ENCODE peak calls at places on chromosomes 5 and 9, in four cellular contexts. One of them, this sample, is unnamed.

GRCh38 chr9:74961496-74961895 is 8.8 kb upstream of the C9orf40 start:
- DNase-seq in HFFc6: no peak
- DNase-seq in A549: no peak
- DNase-seq in epithelial cell of proximal tubule: no peak
- DNase-seq in this sample: no peak

GRCh38 chr9:137286980-137287383 is 9.5 kb downstream of the TOR4A start:
- DNase-seq in HFFc6: peak
- DNase-seq in A549: peak
- DNase-seq in epithelial cell of proximal tubule: no peak
- DNase-seq in this sample: peak

GRCh38 chr5:30194595-30194994 is 998.9 kb upstream of the CDH6 start:
- DNase-seq in HFFc6: no peak
- DNase-seq in A549: no peak
- DNase-seq in epithelial cell of proximal tubule: no peak
- DNase-seq in this sample: no peak

GRCh38 chr9:133189826-133190225 is 19.2 kb downstream of the OBP2B start:
- DNase-seq in HFFc6: no peak
- DNase-seq in A549: no peak
- DNase-seq in epithelial cell of proximal tubule: no peak
- DNase-seq in this sample: no peak

GRCh38 chr5:150512368-150512747 is 4.4 kb downstream of the NDST1 start:
- DNase-seq in HFFc6: no peak
- DNase-seq in A549: peak
- DNase-seq in epithelial cell of proximal tubule: no peak
- DNase-seq in this sample: no peak

GRCh38 chr5:150801117-150801927 is 22.8 kb downstream of the SMIM3 start:
- DNase-seq in HFFc6: peak
- DNase-seq in A549: peak
- DNase-seq in epithelial cell of proximal tubule: peak
- DNase-seq in this sample: peak

GRCh38 chr9:23826120-23826629 is at the start of gene ELAVL2:
- DNase-seq in HFFc6: no peak
- DNase-seq in A549: peak
- DNase-seq in epithelial cell of proximal tubule: peak
- DNase-seq in this sample: no peak

GRCh38 chr5:153515269-153515668 is 24.8 kb downstream of the GRIA1 start:
- DNase-seq in HFFc6: no peak
- DNase-seq in A549: no peak
- DNase-seq in epithelial cell of proximal tubule: no peak
- DNase-seq in this sample: no peak

GRCh38 chr5:172941067-172941516 is 18.1 kb upstream of the RPL26L1 start:
- DNase-seq in HFFc6: no peak
- DNase-seq in A549: no peak
- DNase-seq in epithelial cell of proximal tubule: no peak
- DNase-seq in this sample: no peak

GRCh38 chr9:128408963-128409431 is 11.7 kb upstream of the CERCAM start:
- DNase-seq in HFFc6: no peak
- DNase-seq in A549: no peak
- DNase-seq in epithelial cell of proximal tubule: no peak
- DNase-seq in this sample: no peak

GRCh38 chr5:105945203-105945972 is 1725.3 kb downstream of the EFNA5 start:
- DNase-seq in HFFc6: no peak
- DNase-seq in A549: no peak
- DNase-seq in epithelial cell of proximal tubule: no peak
- DNase-seq in this sample: no peak

GRCh38 chr5:66717455-66718373 is 121.5 kb downstream of the MAST4 start:
- DNase-seq in HFFc6: no peak
- DNase-seq in A549: no peak
- DNase-seq in epithelial cell of proximal tubule: no peak
- DNase-seq in this sample: no peak

GRCh38 chr9:131254107-131254491 is 22.2 kb downstream of the FAM78A start:
- DNase-seq in HFFc6: no peak
- DNase-seq in A549: no peak
- DNase-seq in epithelial cell of proximal tubule: no peak
- DNase-seq in this sample: no peak

GRCh38 chr9:86387376-86387775 is 33.2 kb upstream of the TUT7 start:
- DNase-seq in HFFc6: no peak
- DNase-seq in A549: no peak
- DNase-seq in epithelial cell of proximal tubule: no peak
- DNase-seq in this sample: no peak

GRCh38 chr9:136901516-136902258 is 15.4 kb downstream of the TRAF2 start:
- DNase-seq in HFFc6: peak
- DNase-seq in A549: peak
- DNase-seq in epithelial cell of proximal tubule: peak
- DNase-seq in this sample: peak

GRCh38 chr9:80077059-80077458 is 505.3 kb downstream of the TLE4 start:
- DNase-seq in HFFc6: no peak
- DNase-seq in A549: no peak
- DNase-seq in epithelial cell of proximal tubule: no peak
- DNase-seq in this sample: no peak

GRCh38 chr9:82062245-82062644 is 73.7 kb downstream of the SPATA31D1 start:
- DNase-seq in HFFc6: no peak
- DNase-seq in A549: no peak
- DNase-seq in epithelial cell of proximal tubule: no peak
- DNase-seq in this sample: no peak

GRCh38 chr9:130732793-130733221 is 39.2 kb downstream of the EXOSC2 start:
- DNase-seq in HFFc6: no peak
- DNase-seq in A549: peak
- DNase-seq in epithelial cell of proximal tubule: no peak
- DNase-seq in this sample: no peak

GRCh38 chr5:151766975-151767374 is 4.8 kb upstream of the G3BP1 start:
- DNase-seq in HFFc6: no peak
- DNase-seq in A549: no peak
- DNase-seq in epithelial cell of proximal tubule: no peak
- DNase-seq in this sample: no peak

GRCh38 chr5:33969572-33970452 is 14.7 kb downstream of the SLC45A2 start:
- DNase-seq in HFFc6: peak
- DNase-seq in A549: peak
- DNase-seq in epithelial cell of proximal tubule: no peak
- DNase-seq in this sample: peak

GRCh38 chr5:10594591-10595210 is 30.8 kb downstream of the ANKRD33B start:
- DNase-seq in HFFc6: no peak
- DNase-seq in A549: no peak
- DNase-seq in epithelial cell of proximal tubule: no peak
- DNase-seq in this sample: no peak

GRCh38 chr9:125049212-125049611 is 94.1 kb downstream of the SCAI start:
- DNase-seq in HFFc6: no peak
- DNase-seq in A549: no peak
- DNase-seq in epithelial cell of proximal tubule: no peak
- DNase-seq in this sample: no peak

This sample was measured in HepG2.